ENCODE peak calls at places on chromosomes 6 and 20, in eight cellular contexts. K is aorta, Q is HEK293T, X is bronchial epithelial cell, F is GM23338, C is NB4, V is T-cell, O is H54. T is an unnamed sample.

GRCh38 chr6:58113960-58114359 is 796.5 kb downstream of the PRIM2 start:
- DNase-seq in K (no peak), Q (peak), X (no peak), F (peak), C (no peak), V (no peak), O (no peak), T (no peak)

GRCh38 chr20:40688129-40689099 is 622 bp downstream of the MAFB start:
- DNase-seq in K (peak), Q (peak), X (no peak), F (no peak), C (no peak), V (no peak), O (no peak), T (peak)

GRCh38 chr20:25248501-25249172 is 752 bp downstream of the PYGB start:
- DNase-seq in K (peak), Q (peak), X (no peak), F (peak), C (peak), V (no peak), O (peak), T (no peak)

GRCh38 chr6:50380409-50381105 is 330.8 kb upstream of the DEFB112 start:
- DNase-seq in K (no peak), Q (no peak), X (no peak), F (no peak), C (no peak), V (no peak), O (no peak), T (no peak)

GRCh38 chr20:63911171-63911570 is 16.2 kb downstream of the DNAJC5 start:
- DNase-seq in K (peak), Q (no peak), X (peak), F (no peak), C (no peak), V (no peak), O (no peak), T (no peak)

GRCh38 chr6:51139841-51140462 is 321.3 kb downstream of the TFAP2B start:
- DNase-seq in K (no peak), Q (no peak), X (no peak), F (no peak), C (no peak), V (no peak), O (no peak), T (no peak)

GRCh38 chr6:154457046-154457713 is 53.3 kb downstream of the CNKSR3 start:
- DNase-seq in K (no peak), Q (no peak), X (peak), F (no peak), C (no peak), V (no peak), O (no peak), T (no peak)

GRCh38 chr6:37625591-37626374 is 71.9 kb downstream of the MDGA1 start:
- DNase-seq in K (peak), Q (no peak), X (no peak), F (peak), C (no peak), V (no peak), O (no peak), T (no peak)

GRCh38 chr20:63636752-63637633 is 10.1 kb upstream of the GMEB2 start:
- DNase-seq in K (no peak), Q (no peak), X (peak), F (no peak), C (no peak), V (no peak), O (no peak), T (no peak)

GRCh38 chr20:16615199-16615598 is 42.0 kb upstream of the KIF16B start:
- DNase-seq in K (no peak), Q (no peak), X (peak), F (peak), C (no peak), V (no peak), O (no peak), T (no peak)